ENCODE peak calls at places on chromosomes 1 and 21, in seven cellular contexts. J is right lobe of liver, O is ovary, K is A549, W is adrenal gland, L is suprapubic skin, A is GM12878. F is an unnamed sample.

GRCh38 chr21:35083246-35083645 is 34.1 kb upstream of the RUNX1 start:
- DNase-seq in J (no peak), O (no peak), K (no peak), W (no peak), L (no peak), A (no peak), F (no peak)

GRCh38 chr1:49225464-49225863 is 448.8 kb upstream of the BEND5 start:
- DNase-seq in J (no peak), O (no peak), K (no peak), W (no peak), L (no peak), A (no peak), F (no peak)

GRCh38 chr1:215018555-215018954 is 64.0 kb upstream of the KCNK2 start:
- DNase-seq in J (no peak), O (no peak), K (no peak), W (no peak), L (no peak), A (no peak), F (no peak)

GRCh38 chr1:116390195-116390594 is 17.2 kb downstream of the ATP1A1 start:
- DNase-seq in J (no peak), O (no peak), K (no peak), W (no peak), L (no peak), A (no peak), F (no peak)

GRCh38 chr1:3007298-3008147 is 13.7 kb upstream of the ACTRT2 start:
- DNase-seq in J (no peak), O (no peak), K (no peak), W (no peak), L (no peak), A (no peak), F (no peak)

GRCh38 chr1:107620753-107621152 is 344.2 kb downstream of the VAV3 start:
- DNase-seq in J (no peak), O (no peak), K (no peak), W (no peak), L (no peak), A (no peak), F (no peak)

GRCh38 chr1:247362074-247362597 is 30.5 kb upstream of the ZNF496 start:
- DNase-seq in J (no peak), O (no peak), K (no peak), W (no peak), L (no peak), A (no peak), F (no peak)

GRCh38 chr1:50697440-50698421 is 262.3 kb downstream of the FAF1 start:
- DNase-seq in J (no peak), O (no peak), K (no peak), W (no peak), L (no peak), A (no peak), F (no peak)

GRCh38 chr1:16183157-16183556 is 27.3 kb upstream of the EPHA2 start:
- DNase-seq in J (peak), O (no peak), K (no peak), W (no peak), L (peak), A (no peak), F (no peak)

GRCh38 chr1:192474080-192474683 is 101.4 kb upstream of the RGS1 start:
- DNase-seq in J (no peak), O (no peak), K (peak), W (no peak), L (no peak), A (no peak), F (no peak)

GRCh38 chr1:40699787-40700186 is 8.3 kb downstream of the NFYC start:
- DNase-seq in J (no peak), O (no peak), K (no peak), W (no peak), L (no peak), A (peak), F (no peak)

GRCh38 chr1:9787702-9788101 is 36.1 kb downstream of the CLSTN1 start:
- DNase-seq in J (no peak), O (no peak), K (no peak), W (no peak), L (no peak), A (peak), F (no peak)

GRCh38 chr21:32994305-32994704 is 31.4 kb upstream of the OLIG2 start:
- DNase-seq in J (no peak), O (no peak), K (no peak), W (no peak), L (no peak), A (no peak), F (no peak)

GRCh38 chr1:226825037-226825745 is 45.2 kb upstream of the PSEN2 start:
- DNase-seq in J (no peak), O (no peak), K (no peak), W (no peak), L (no peak), A (peak), F (no peak)

GRCh38 chr1:181104790-181105133 is 16.3 kb downstream of the IER5 start:
- DNase-seq in J (no peak), O (no peak), K (no peak), W (peak), L (peak), A (no peak), F (no peak)

GRCh38 chr21:40842197-40842552 is 4.8 kb downstream of the DSCAM start:
- DNase-seq in J (no peak), O (no peak), K (no peak), W (no peak), L (no peak), A (no peak), F (no peak)

GRCh38 chr1:36400825-36401601 is 3.3 kb upstream of the LSM10 start:
- DNase-seq in J (peak), O (no peak), K (no peak), W (peak), L (peak), A (no peak), F (peak)

GRCh38 chr1:18104546-18105100 is 3.0 kb upstream of the IGSF21 start:
- DNase-seq in J (no peak), O (no peak), K (no peak), W (peak), L (no peak), A (no peak), F (no peak)

GRCh38 chr1:24558902-24559791 is 3.3 kb downstream of the NCMAP start:
- DNase-seq in J (no peak), O (no peak), K (peak), W (peak), L (no peak), A (no peak), F (peak)

GRCh38 chr1:151539321-151540020 is 638 bp upstream of the TUFT1 start:
- DNase-seq in J (peak), O (peak), K (peak), W (peak), L (peak), A (peak), F (peak)

GRCh38 chr1:9529190-9529589 is 10.1 kb upstream of the SLC25A33 start:
- DNase-seq in J (no peak), O (no peak), K (no peak), W (no peak), L (no peak), A (no peak), F (peak)

GRCh38 chr1:11125931-11126330 is 26.3 kb upstream of the EXOSC10 start:
- DNase-seq in J (no peak), O (no peak), K (no peak), W (no peak), L (no peak), A (no peak), F (no peak)

GRCh38 chr21:42262826-42263225 is 43.9 kb downstream of the ABCG1 start:
- DNase-seq in J (peak), O (peak), K (peak), W (peak), L (peak), A (no peak), F (peak)

GRCh38 chr1:67052741-67053534 is 1.0 kb downstream of the SLC35D1 start:
- DNase-seq in J (no peak), O (no peak), K (peak), W (peak), L (peak), A (no peak), F (peak)
- TF ChIP-seq POLR2A in J (no peak), O (no peak), K (no peak), W (no peak), L (no peak), A (no peak), F (no peak)

DNA sequence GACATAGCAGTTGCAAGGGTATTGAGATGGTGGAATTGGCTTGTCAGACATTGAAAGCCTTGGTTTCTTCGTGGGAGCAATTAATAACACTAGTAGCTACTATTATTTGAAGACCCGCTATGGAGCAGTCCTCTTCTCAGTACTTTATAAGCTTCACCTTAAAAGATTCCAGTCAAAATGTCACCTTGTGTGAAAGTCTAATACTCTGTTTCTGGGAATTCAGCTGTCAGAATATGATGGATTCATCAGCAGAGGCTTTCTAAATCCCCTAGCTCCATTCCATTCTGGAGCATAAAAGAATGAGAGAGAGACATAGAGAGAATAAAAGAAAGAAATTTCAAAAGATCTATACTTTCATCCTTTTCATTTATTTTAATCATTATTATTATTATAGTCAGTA is 375.9 kb upstream of the ADGRL2 start:
- DNase-seq in J (no peak), O (no peak), K (no peak), W (no peak), L (no peak), A (no peak), F (no peak)
- TF ChIP-seq POLR2A in J (no peak), O (no peak), K (no peak), W (no peak), L (no peak), A (no peak), F (no peak)

DNA sequence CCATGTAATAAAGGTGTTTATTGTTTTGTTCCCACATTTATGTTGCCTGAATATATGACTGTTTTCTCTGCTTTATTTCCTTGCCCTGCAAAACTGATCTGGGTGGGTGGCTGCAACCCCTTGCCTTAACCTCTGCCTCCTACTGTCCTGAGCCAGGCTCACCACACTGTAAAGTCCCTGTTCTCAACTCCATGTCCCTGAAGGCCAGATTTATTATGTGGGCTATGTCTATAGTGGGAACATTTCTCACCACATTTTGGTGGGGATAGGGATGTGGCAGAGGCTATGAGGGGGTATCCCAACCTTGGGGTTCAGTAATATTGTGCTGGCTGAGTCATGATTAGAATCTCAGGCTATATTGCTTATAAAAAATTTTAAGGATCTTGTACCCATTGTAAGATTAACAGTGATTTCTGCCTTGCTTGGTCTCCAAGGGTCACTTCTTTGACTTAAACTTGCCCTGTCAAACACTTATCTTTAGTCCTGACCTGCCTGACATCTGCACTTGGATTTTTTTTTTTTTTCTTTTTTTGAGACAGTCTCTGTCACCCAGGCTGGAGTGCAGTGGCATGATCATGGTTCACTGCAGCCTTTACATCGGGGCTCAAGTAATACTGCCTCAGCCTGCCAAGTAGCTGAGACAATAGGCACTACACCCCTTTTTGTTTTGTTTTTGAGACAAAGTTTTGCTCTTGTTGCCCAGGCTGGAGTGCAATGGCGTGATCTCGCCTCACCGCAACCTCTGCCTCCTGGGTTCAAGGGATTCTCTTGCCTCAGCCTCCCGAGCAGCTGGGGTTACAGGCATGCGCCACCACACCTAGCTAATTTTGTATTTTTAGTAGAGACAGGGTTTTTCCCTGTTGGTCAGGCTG is 3.6 kb downstream of the RPS8 start:
- DNase-seq in J (no peak), O (no peak), K (no peak), W (no peak), L (no peak), A (no peak), F (no peak)
- TF ChIP-seq POLR2A in J (no peak), O (no peak), K (no peak), W (no peak), L (no peak), A (no peak), F (no peak)

GRCh38 chr1:25568834-25569598 is 25.6 kb downstream of the LDLRAP1 start:
- DNase-seq in J (no peak), O (no peak), K (peak), W (peak), L (no peak), A (no peak), F (peak)

GRCh38 chr1:25571522-25571970 is 28.1 kb downstream of the LDLRAP1 start:
- DNase-seq in J (peak), O (no peak), K (no peak), W (peak), L (no peak), A (no peak), F (no peak)

GRCh38 chr1:25570798-25571521 is 27.6 kb downstream of the LDLRAP1 start:
- DNase-seq in J (no peak), O (no peak), K (no peak), W (no peak), L (no peak), A (no peak), F (no peak)

GRCh38 chr1:25568090-25568833 is 24.9 kb downstream of the LDLRAP1 start:
- DNase-seq in J (no peak), O (no peak), K (no peak), W (peak), L (peak), A (no peak), F (peak)

DNA sequence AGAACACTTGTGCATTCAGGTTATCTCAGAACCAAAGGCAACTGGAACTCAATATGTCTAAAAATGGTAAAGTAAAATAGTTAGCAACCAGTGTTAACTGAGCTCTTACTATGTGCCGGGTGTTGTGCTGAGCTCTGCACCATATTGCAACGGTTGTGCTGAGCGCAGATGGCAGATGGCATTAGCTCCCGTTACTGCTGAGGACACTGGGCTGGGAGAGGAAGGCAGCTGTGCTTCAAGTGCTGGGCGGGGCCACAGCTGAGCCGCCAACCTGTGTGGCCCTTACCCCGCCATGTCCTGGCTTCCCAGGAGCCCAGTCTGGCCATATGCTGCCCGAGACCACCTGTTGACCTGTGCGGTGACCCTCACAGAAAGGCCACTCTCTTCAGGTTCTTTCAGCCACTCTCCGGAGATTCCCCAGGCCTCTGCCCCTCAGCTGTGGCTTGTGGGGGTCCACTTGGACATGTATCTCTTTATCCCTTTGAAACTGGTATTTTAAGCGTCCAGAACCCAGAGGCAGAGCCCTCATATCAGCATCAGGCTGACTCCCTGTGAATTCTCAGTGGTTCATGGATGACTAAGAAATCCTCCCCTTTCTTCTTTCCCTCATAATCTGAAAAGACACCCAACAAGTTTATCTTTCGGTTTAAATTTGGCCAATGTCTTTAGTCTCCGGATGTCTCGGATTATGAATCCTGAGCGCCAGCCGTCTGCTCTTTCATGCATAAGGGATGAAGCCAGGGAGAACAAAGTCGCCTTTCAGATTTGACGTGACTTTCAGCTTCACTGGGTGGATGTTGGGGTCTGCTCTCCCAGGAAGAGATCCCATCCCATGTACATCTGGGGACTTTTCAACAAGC is 26.4 kb downstream of the LDLRAP1 start:
- DNase-seq in J (no peak), O (no peak), K (no peak), W (no peak), L (no peak), A (no peak), F (no peak)
- TF ChIP-seq POLR2A in J (no peak), O (no peak), K (no peak), W (no peak), L (no peak), A (no peak), F (no peak)

DNA sequence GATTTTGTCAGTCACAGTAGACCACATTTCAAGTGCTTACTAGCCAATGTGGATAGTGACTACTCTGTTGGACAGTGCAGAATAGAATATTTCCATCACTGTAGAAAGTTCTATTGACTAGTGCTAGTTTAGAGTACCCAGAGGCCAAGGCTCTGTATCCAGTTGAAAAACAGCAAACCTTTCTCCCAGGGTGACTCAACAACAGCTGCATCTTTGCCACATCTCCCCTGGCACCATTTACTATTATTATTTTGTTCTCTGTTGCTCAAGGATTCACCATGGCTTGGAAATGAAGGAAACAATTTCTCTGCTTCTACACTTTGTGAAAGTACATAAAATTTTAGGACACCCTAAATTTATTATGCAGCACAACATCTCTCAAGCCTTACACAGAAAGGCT is 85.3 kb upstream of the WDR26 start:
- DNase-seq in J (no peak), O (no peak), K (no peak), W (no peak), L (no peak), A (no peak), F (no peak)
- TF ChIP-seq POLR2A in J (no peak), O (no peak), K (no peak), W (no peak), L (no peak), A (no peak), F (no peak)

DNA sequence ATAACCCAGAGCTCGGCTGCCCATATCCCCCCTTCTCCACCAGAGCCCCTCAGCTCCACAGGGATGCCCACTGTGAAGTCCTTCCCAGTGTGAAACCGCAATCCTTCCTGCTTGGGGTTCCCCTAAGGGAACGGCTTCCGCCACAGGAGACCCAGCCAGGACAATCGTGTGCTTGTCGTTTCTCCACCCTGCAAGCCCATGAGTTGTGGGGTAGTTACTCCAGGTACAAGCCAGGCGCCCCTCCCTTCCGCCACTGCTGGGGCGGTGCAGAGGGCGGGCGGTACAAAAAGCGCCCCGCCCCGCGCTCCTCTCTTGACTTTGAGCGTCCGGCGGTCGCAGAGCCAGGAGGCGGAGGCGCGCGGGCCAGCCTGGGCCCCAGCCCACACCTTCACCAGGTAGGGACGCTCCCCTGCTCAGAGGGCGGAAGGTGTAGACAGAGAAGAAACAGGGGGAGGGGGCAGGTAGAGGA is at the start of gene TINAGL1:
- DNase-seq in J (no peak), O (peak), K (no peak), W (no peak), L (no peak), A (no peak), F (no peak)
- TF ChIP-seq POLR2A in J (peak), O (peak), K (no peak), W (peak), L (no peak), A (no peak), F (no peak)

F was measured in H54.